ENCODE peak calls at places on chromosomes 6 and 20, in four cellular contexts. I is HAP-1, R is right atrium auricular region, N is testis. A is an unnamed sample. For H3K27me3 and H3K36me3, the result is how much of the 10 kb centered on the place peaks cover.

GRCh38 chr20:10625641-10626040 is 48.2 kb downstream of the JAG1 start:
- DNase-seq in I (no peak), R (no peak), N (no peak), A (no peak)

GRCh38 chr6:3117912-3118352 is 579 bp upstream of the BPHL start:
- DNase-seq in I (no peak), R (no peak), N (no peak), A (no peak)

GRCh38 chr20:24469116-24470030 is at the start of gene SYNDIG1:
- DNase-seq in I (no peak), R (no peak), N (peak), A (peak)

GRCh38 chr6:166202321-166202733 is 34.7 kb upstream of the TBXT start:
- DNase-seq in I (no peak), R (no peak), N (no peak), A (no peak)

GRCh38 chr6:34951741-34952140 is 62.7 kb downstream of the ANKS1A start:
- DNase-seq in I (peak), R (no peak), N (no peak), A (no peak)

GRCh38 chr6:71134929-71135642 is 153.5 kb upstream of the OGFRL1 start:
- DNase-seq in I (no peak), R (no peak), N (no peak), A (no peak)

GRCh38 chr20:45235995-45236394 is 14.8 kb downstream of the SEMG2 start:
- DNase-seq in I (peak), R (no peak), N (peak), A (peak)

GRCh38 chr20:62161347-62161746 is 17.8 kb downstream of the SS18L1 start:
- DNase-seq in I (no peak), R (no peak), N (no peak), A (no peak)

GRCh38 chr6:32885698-32886286 is 31.8 kb downstream of the PSMB9 start:
- DNase-seq in I (no peak), R (no peak), N (no peak), A (peak)

DNA sequence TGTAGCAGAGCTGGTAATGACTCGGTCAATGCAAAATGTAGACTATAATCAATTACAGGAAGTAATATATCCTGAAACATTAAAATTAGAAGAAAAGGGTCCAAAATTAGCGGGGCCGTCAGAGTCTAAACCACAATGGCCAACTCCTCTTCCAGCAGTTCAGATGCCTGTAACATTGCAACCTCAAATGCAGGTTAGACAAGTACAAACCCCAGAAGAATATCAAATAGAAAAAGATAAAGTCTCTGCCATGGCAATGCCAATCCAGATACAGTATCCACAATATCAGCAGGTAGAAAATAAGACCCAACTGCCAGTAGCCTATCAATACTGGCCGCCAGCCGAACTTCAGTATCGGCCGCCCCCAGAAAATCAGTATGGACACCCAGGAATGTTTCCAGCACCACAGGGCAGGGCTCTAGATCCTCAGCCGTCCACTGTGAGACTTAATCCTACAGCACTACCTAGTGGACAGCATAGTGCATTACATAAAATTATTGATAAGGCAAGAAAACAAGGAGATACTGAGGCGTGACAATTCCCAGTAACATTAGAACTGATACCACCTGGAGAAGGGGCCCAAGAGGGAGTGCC is 158.4 kb downstream of the GPX5 start:
- DNase-seq in I (peak), R (no peak), N (peak), A (peak)
- H3K27me3 ChIP-seq in I (under half), R (under half), N (under half), A (under half)

GRCh38 chr6:126039284-126039683 is 52.9 kb downstream of the TRMT11 start:
- DNase-seq in I (no peak), R (no peak), N (no peak), A (no peak)

GRCh38 chr6:126038234-126038633 is 51.9 kb downstream of the TRMT11 start:
- DNase-seq in I (no peak), R (no peak), N (no peak), A (no peak)

GRCh38 chr6:126033696-126034095 is 47.4 kb downstream of the TRMT11 start:
- DNase-seq in I (peak), R (no peak), N (peak), A (peak)

GRCh38 chr6:126035764-126036163 is 49.4 kb downstream of the TRMT11 start:
- DNase-seq in I (no peak), R (no peak), N (no peak), A (no peak)

GRCh38 chr6:126034671-126035070 is 48.3 kb downstream of the TRMT11 start:
- DNase-seq in I (no peak), R (no peak), N (no peak), A (no peak)
- H3K36me3 ChIP-seq in I (under half), R (under half), N (under half), A (under half)

GRCh38 chr20:51526754-51527153 is 15.8 kb downstream of the NFATC2 start:
- DNase-seq in I (no peak), R (no peak), N (no peak), A (no peak)

GRCh38 chr20:51523276-51524013 is 19.1 kb downstream of the NFATC2 start:
- DNase-seq in I (no peak), R (no peak), N (no peak), A (peak)

GRCh38 chr20:51526105-51526470 is 16.4 kb downstream of the NFATC2 start:
- DNase-seq in I (no peak), R (no peak), N (no peak), A (no peak)

GRCh38 chr20:51528263-51529026 is 14.1 kb downstream of the NFATC2 start:
- DNase-seq in I (no peak), R (no peak), N (no peak), A (no peak)

DNA sequence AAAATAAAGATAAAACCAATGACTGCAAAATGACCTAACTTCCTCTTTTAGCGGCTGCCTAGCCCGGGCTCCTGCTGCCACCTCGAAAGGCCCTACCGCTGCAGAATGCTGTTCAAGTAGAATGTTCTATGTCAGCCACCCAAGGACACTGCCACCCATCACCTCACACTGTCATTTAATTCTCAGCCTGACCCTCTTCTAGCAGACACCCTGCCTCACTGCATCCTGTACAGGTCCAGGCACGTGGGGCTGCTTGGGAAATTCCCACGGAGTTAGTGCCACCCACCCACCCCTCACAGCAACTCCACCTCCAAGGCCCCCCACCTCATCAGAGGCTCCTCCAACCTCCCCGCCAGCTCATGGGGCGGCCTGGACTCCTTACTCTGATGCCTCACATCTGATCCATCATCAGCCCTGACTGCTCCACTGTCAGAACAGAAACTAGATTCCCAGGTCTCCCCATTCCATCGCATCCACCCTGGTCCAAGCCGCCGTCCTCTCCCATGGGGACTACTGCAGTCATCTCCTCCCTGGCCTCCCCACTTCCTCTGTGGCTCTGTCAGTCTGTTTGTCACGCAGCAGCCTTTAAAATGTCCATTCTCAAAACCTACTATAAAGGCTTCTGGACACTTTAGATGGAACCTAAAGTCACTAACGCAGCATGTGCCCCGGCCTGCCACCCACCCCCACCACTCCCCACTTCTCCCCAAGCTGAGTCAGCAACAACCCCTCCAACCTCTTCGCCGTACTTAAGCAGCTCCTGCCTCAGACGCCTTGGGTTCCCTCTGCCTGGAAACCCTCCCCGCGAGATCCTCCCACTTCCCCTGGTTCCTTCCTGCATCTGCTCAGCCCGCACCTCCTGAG is 17.0 kb downstream of the NFATC2 start:
- DNase-seq in I (no peak), R (no peak), N (no peak), A (no peak)
- H3K4me3 ChIP-seq in I (no peak), R (no peak), N (no peak), A (no peak)

DNA sequence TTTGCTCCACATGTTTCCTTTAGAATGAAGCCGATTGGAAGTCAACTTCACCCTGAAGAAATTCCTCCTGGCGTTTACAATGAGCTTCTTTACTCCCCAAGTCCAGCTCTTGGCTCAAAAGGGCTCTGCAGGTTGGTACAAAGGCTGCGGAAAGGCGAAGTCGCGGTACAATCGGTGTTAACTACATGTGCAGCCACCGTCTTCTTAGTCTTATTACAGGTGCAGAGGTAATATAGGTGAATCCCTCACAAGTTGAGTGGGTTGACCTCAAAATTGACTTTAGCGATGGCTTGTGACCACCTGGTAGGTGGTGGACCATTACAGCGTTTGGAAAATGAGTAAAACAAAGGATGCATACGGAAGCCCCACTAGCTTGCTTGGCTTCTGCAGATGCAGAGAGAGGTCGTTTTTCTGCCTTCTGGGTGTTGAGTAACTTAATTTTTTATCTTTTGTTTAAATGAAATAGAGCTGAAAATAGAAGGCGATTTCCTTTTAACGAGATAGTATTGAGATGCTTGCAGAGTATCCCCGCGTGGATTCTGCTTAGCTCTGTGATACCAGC is 98.0 kb downstream of the TRIM27 start:
- DNase-seq in I (no peak), R (no peak), N (no peak), A (no peak)
- H3K27me3 ChIP-seq in I (under half), R (under half), N (under half), A (half or more)